ENCODE peak calls at places on chromosomes 11 and 22, in seven cellular contexts. V is left lung, G is tibial nerve, Y is fibroblast of lung, S is fibroblast of pulmonary artery, K is astrocyte of the spinal cord, M is GM12864. F is an unnamed sample.

GRCh38 chr11:15327786-15328231 is 213.1 kb downstream of the INSC start:
- DNase-seq in M (no peak), K (peak), Y (peak), S (peak), G (peak), V (no peak), F (no peak)

GRCh38 chr11:37504925-37505324 is 906.9 kb upstream of the RAG2 start:
- DNase-seq in V (no peak), S (peak), M (no peak), Y (peak), K (peak), G (no peak), F (no peak)

GRCh38 chr22:27576413-27576812 is 225.1 kb downstream of the MN1 start:
- DNase-seq in S (no peak), Y (no peak), G (no peak), V (no peak), M (no peak), K (no peak), F (no peak)

GRCh38 chr11:128250482-128250881 is 336.9 kb downstream of the ETS1 start:
- DNase-seq in K (no peak), M (no peak), V (no peak), Y (no peak), G (no peak), S (no peak), F (no peak)

GRCh38 chr11:1889941-1890855 is 1.5 kb downstream of the PRR33 start:
- DNase-seq in K (no peak), G (no peak), S (no peak), Y (no peak), M (no peak), V (peak), F (peak)

GRCh38 chr11:77471520-77472234 is 2.2 kb downstream of the PAK1 start:
- DNase-seq in K (no peak), S (no peak), G (no peak), V (no peak), Y (no peak), M (no peak), F (no peak)

GRCh38 chr11:8110396-8110795 is 29.4 kb downstream of the TUB start:
- DNase-seq in K (no peak), G (no peak), M (no peak), V (no peak), Y (no peak), S (no peak), F (no peak)

GRCh38 chr22:20868225-20868944 is 9.6 kb downstream of the SNAP29 start:
- DNase-seq in K (no peak), V (no peak), G (no peak), M (no peak), S (no peak), Y (no peak), F (no peak)

GRCh38 chr11:29328961-29329441 is 687.8 kb downstream of the KCNA4 start:
- DNase-seq in Y (peak), S (peak), K (peak), V (no peak), G (no peak), M (no peak), F (no peak)

GRCh38 chr11:133228406-133229330 is 303.6 kb downstream of the OPCML start:
- DNase-seq in Y (no peak), S (no peak), K (no peak), G (no peak), V (peak), M (no peak), F (no peak)

GRCh38 chr11:31233425-31233824 is 136.1 kb downstream of the DCDC1 start:
- DNase-seq in M (no peak), Y (no peak), K (no peak), V (no peak), S (peak), G (no peak), F (no peak)

GRCh38 chr11:131808466-131808865 is 438.1 kb downstream of the NTM start:
- DNase-seq in V (no peak), S (no peak), K (no peak), Y (no peak), G (no peak), M (no peak), F (no peak)

GRCh38 chr22:25404923-25405853 is 159.3 kb upstream of the GRK3 start:
- DNase-seq in S (peak), M (no peak), V (peak), K (peak), Y (peak), G (peak), F (peak)

GRCh38 chr22:49481651-49482399 is 345.8 kb downstream of the BRD1 start:
- DNase-seq in Y (no peak), S (no peak), G (no peak), K (no peak), M (no peak), V (no peak), F (no peak)

GRCh38 chr11:130442728-130443127 is 5.7 kb upstream of the ADAMTS15 start:
- DNase-seq in S (no peak), Y (peak), K (peak), V (no peak), M (no peak), G (no peak), F (no peak)

GRCh38 chr11:68383976-68384501 is 71.6 kb downstream of the LRP5 start:
- DNase-seq in S (peak), K (peak), M (no peak), G (peak), Y (peak), V (peak), F (peak)

GRCh38 chr11:94897330-94897768 is 76.0 kb downstream of the CWC15 start:
- DNase-seq in M (no peak), S (peak), Y (peak), G (peak), V (no peak), K (peak), F (no peak)

GRCh38 chr22:17742528-17742902 is 31.8 kb downstream of the BID start:
- DNase-seq in K (peak), Y (peak), V (peak), G (no peak), S (peak), M (peak), F (peak)

GRCh38 chr11:119711476-119711875 is 17.5 kb downstream of the NECTIN1 start:
- DNase-seq in V (no peak), K (no peak), M (no peak), Y (no peak), S (no peak), G (no peak), F (no peak)

GRCh38 chr11:17979770-17980371 is 33.0 kb downstream of the SERGEF start:
- DNase-seq in V (no peak), M (no peak), Y (no peak), G (no peak), S (peak), K (no peak), F (no peak)

GRCh38 chr11:121595717-121596156 is 143.0 kb upstream of the SORL1-AS1 start:
- DNase-seq in K (peak), Y (peak), G (no peak), V (no peak), M (no peak), S (peak), F (no peak)

GRCh38 chr11:111269146-111269868 is 23.8 kb downstream of the POU2AF2 start:
- DNase-seq in V (no peak), Y (no peak), G (no peak), K (peak), M (no peak), S (peak), F (no peak)

GRCh38 chr11:44133335-44133946 is 38.0 kb downstream of the EXT2 start:
- DNase-seq in K (peak), Y (peak), S (peak), V (no peak), M (no peak), G (no peak), F (no peak)

GRCh38 chr11:108435066-108435465 is 32.3 kb downstream of the C11orf65 start:
- DNase-seq in V (no peak), Y (no peak), S (no peak), G (no peak), M (no peak), K (no peak), F (no peak)
- TF ChIP-seq CTCF in V (no peak), Y (no peak), S (no peak), G (no peak), M (no peak), K (no peak), F (no peak)

DNA sequence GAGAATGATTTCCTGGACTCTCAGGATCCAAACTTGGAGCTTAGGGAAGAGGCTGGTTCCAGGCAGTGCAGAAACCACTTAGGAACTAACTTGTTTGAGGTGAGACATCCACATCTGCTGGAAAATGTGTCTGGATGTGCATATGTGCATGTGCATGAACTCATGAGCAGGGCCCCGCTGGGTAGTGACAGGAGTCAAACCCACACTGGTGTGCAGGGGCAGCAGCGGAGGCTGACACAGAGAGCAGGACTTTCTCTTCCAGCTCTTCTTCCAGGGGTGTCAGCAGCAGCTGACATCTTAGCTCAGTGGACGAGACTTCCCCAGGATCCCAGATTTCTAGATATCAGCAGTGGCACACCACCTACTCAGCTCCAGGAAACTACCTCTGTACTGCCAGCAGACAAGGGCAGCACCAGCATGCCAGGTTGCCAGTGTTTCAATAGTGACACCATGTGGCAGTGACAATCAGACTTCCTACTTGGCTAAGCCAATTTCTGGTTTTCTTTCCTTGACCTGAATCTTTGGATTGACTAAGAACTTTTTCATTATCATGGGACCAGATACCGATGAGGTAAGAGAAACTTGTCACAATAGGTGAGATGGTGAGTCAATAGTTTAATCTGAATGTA is 227.5 kb upstream of the ZC3H12C start:
- DNase-seq in K (no peak), S (no peak), M (no peak), G (no peak), V (no peak), Y (no peak), F (no peak)
- TF ChIP-seq CTCF in K (no peak), S (no peak), M (peak), G (no peak), V (no peak), Y (no peak), F (no peak)

GRCh38 chr22:41576877-41577276 is 12.8 kb downstream of the PMM1 start:
- DNase-seq in K (peak), G (no peak), V (no peak), S (peak), Y (peak), M (no peak), F (no peak)
- TF ChIP-seq CTCF in K (peak), G (peak), V (peak), S (peak), Y (peak), M (peak), F (no peak)

GRCh38 chr11:88229303-88229702 is 54.1 kb upstream of the RAB38 start:
- DNase-seq in M (no peak), Y (no peak), S (no peak), K (no peak), V (no peak), G (no peak), F (no peak)

DNA sequence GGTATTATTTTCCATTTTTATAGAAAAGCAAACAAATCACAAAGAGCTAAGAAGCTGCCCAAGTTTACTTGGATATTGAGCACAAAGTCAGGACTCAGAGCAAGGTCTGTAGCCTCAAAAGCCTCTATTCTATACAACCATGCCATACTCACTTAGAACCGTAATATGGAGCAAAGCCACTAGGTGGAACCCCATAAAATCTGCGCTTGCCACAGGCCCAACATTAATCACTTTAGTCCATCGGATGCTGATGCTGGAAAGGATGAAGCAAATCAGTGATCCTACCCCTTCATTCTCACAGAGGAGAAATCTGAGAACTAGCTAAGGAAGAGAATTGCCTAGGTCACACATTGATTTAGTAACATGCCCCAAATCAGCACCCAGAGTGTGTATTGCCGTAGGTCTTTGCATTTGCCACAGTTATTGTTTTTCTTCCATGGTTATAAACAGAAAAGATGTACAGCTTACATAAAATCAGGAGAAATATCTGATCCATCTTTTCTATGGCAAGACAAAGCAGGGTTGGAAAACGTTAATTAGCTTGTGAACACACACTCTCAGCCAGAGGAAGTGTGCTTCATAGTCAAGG is 56.7 kb upstream of the RAB38 start:
- DNase-seq in M (peak), G (no peak), S (peak), V (no peak), K (peak), Y (peak), F (no peak)
- TF ChIP-seq CTCF in M (peak), G (peak), S (peak), V (peak), K (peak), Y (peak), F (peak)

GRCh38 chr11:93622043-93622442 is 39.4 kb upstream of the CEP295 start:
- DNase-seq in Y (no peak), V (no peak), S (no peak), K (no peak), G (no peak), M (no peak), F (no peak)

GRCh38 chr11:93623938-93624337 is 37.5 kb upstream of the CEP295 start:
- DNase-seq in G (no peak), Y (no peak), S (no peak), V (no peak), M (no peak), K (no peak), F (no peak)

GRCh38 chr11:93626038-93626437 is 35.4 kb upstream of the CEP295 start:
- DNase-seq in V (no peak), S (no peak), M (no peak), G (no peak), Y (no peak), K (no peak), F (no peak)

DNA sequence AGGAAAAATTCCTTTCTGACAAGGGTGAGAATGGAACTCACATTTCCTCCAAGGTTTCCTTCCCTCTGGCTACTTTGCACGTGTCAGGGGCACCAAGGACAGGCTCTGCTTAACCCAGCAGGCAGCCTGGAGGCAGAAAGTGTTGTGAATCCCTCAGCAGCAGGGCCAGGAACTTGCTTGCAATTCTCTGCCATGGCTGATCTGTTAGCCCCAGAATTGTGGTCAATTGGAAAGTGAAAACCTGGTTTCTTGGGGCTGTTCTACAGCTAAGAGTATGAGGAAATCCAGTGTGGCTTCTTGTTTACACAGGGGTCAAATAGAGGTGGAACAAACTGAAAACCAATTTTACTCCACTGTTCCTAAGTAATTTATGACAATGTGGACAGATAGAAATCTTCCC is 38.3 kb upstream of the CEP295 start:
- DNase-seq in S (no peak), M (peak), V (no peak), G (no peak), K (no peak), Y (no peak), F (no peak)
- TF ChIP-seq CTCF in S (no peak), M (no peak), V (no peak), G (no peak), K (no peak), Y (no peak), F (no peak)

GRCh38 chr11:76288166-76288978 is 82.1 kb upstream of the WNT11 start:
- DNase-seq in S (no peak), Y (no peak), M (no peak), V (peak), G (no peak), K (peak), F (no peak)

GRCh38 chr11:76287227-76287626 is 80.9 kb upstream of the WNT11 start:
- DNase-seq in M (no peak), K (no peak), V (peak), Y (no peak), G (no peak), S (no peak), F (no peak)

GRCh38 chr11:76292583-76293188 is 86.4 kb upstream of the WNT11 start:
- DNase-seq in K (no peak), Y (no peak), G (no peak), M (no peak), S (no peak), V (no peak), F (no peak)

GRCh38 chr11:76293189-76293631 is 86.9 kb upstream of the WNT11 start:
- DNase-seq in K (no peak), Y (no peak), M (peak), S (no peak), V (no peak), G (no peak), F (no peak)

DNA sequence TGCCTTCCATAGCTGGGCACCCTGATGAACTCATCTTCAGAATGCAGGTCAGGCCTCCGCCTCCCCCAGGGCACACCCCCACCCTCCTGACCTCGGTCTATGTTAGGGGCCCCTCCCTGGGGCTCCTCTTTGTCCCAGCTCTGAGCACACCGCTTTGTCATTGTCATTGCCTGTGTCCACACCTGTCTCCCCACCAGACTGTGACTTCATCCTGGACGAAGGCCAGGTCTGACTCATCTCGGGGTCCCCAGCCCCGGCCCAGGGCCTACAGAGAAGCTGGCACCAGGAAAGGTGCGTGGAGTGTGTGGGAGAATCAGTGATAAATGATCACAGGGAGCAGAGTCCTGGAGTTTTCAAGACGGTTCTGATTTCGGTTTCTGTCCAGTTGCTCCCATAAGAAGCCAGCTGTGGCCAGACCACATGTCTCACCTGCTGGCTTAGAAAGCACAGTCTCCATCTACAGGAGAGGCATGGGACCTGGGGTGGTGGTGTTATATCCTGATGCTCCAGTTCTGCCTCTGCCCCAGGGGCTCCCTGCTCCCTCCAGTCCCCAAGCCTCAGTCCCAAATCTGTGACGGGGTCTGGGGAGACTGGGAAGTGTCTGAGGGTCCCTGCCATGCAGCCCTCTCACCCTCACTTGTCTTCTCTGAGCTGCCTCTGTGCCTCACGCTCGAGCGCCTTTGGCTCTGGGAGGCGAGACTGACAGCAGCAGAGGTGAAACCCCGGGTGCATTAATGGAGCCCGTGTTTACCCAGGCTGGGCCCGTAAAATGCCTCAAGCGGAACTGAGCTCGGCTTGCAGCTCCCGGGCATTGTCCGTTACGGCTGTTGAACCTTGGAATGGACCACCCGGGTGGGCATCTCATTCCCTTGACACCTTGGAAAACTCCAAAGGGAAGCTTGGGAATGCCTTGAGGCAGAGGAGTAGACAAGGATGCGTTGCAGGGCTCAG is 85.5 kb upstream of the WNT11 start:
- DNase-seq in V (peak), K (no peak), Y (no peak), M (no peak), S (no peak), G (no peak), F (no peak)
- TF ChIP-seq CTCF in V (no peak), K (no peak), Y (no peak), M (no peak), S (no peak), G (no peak), F (no peak)

GRCh38 chr11:117066959-117067358 is 31.3 kb downstream of the SIK3 start:
- DNase-seq in V (no peak), S (no peak), G (no peak), M (no peak), K (no peak), Y (no peak), F (no peak)

GRCh38 chr11:117068303-117068860 is 29.8 kb downstream of the SIK3 start:
- DNase-seq in M (no peak), S (no peak), G (no peak), K (no peak), Y (no peak), V (no peak), F (no peak)

GRCh38 chr11:117062503-117062902 is 35.7 kb downstream of the SIK3 start:
- DNase-seq in K (no peak), V (no peak), G (no peak), M (no peak), S (no peak), Y (no peak), F (no peak)

GRCh38 chr11:117061256-117061655 is 37.0 kb downstream of the SIK3 start:
- DNase-seq in K (no peak), G (no peak), V (no peak), M (no peak), S (no peak), Y (no peak), F (no peak)

GRCh38 chr11:117064275-117064674 is 34.0 kb downstream of the SIK3 start:
- DNase-seq in G (no peak), K (peak), S (peak), M (no peak), V (no peak), Y (peak), F (no peak)
- TF ChIP-seq CTCF in G (no peak), K (no peak), S (no peak), M (no peak), V (no peak), Y (no peak), F (no peak)

GRCh38 chr22:23532756-23533155 is 47.3 kb downstream of the IGLL1 start:
- DNase-seq in M (no peak), V (peak), Y (no peak), S (no peak), K (no peak), G (no peak), F (no peak)

GRCh38 chr22:23533771-23534191 is 46.3 kb downstream of the IGLL1 start:
- DNase-seq in K (no peak), V (peak), S (peak), G (no peak), Y (no peak), M (no peak), F (no peak)

GRCh38 chr22:23534201-23534850 is 45.8 kb downstream of the IGLL1 start:
- DNase-seq in K (no peak), Y (no peak), S (peak), G (no peak), M (no peak), V (peak), F (no peak)

GRCh38 chr22:23531966-23532735 is 47.9 kb downstream of the IGLL1 start:
- DNase-seq in S (no peak), M (no peak), K (no peak), V (peak), Y (no peak), G (no peak), F (no peak)

DNA sequence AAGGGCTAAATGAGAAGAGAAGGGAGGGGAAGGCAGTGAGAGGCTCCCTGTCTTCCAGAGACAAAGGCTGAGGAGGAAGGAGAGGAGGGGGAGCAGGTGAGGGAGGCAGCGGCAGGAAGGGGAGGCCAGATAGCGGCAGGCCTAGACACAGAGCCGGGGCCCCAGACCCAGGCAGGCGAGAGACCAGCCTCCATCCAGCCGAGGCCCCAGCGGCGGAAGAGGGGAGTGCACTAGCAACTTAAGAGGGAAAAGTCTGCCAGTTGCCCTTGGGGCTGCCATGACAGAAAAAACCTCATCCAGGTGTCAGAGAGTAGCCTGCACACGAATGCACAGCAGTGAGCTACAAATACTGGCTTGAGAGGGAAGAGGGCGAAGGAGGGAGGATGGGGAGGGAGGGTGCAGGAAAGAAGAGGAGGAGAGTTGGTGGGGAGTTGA is 46.7 kb downstream of the IGLL1 start:
- DNase-seq in G (no peak), V (peak), Y (peak), M (no peak), S (peak), K (no peak), F (no peak)
- TF ChIP-seq CTCF in G (peak), V (peak), Y (no peak), M (peak), S (peak), K (peak), F (peak)